ENCODE peak calls at places on chromosome 20, in ten cellular contexts. V is T-helper 17 cell; Q is Kasumi-1; R is Caco-2; C is activated naive CD8-positive, alpha-beta T cell treated with anti-CD3 and anti-CD28 coated beads, Interleukin-2, amount 50 U/mL, for 24 hours; X is activated gamma-delta T cell treated with anti-CD3 and anti-CD28 coated beads, Interleukin-2, amount 50 U/mL, for 16 hours; E is SW480; I is omental fat pad; Z is nucleus accumbens; D is endothelial cell. Y is an unnamed sample.

GRCh38 chr20:12998046-12998445 is 10.7 kb upstream of the SPTLC3 start:
- DNase-seq in V (no peak), Q (no peak), R (no peak), C (no peak), X (no peak), E (no peak), I (no peak), Z (no peak), D (no peak), Y (no peak)

GRCh38 chr20:38165089-38165965 is at the start of gene TGM2:
- DNase-seq in V (peak; percentile 39), Q (no peak), R (peak; percentile 98), C (peak; percentile 56), X (no peak), E (peak; percentile 89), I (no peak), Z (no peak), D (peak; percentile 77), Y (peak; percentile 91)

GRCh38 chr20:61510778-61511330 is 258.8 kb downstream of the CDH4 start:
- DNase-seq in V (no peak), Q (no peak), R (no peak), C (no peak), X (no peak), E (no peak), I (no peak), Z (no peak), D (no peak), Y (no peak)

GRCh38 chr20:61886721-61887658 is 178.7 kb downstream of the TAF4 start:
- DNase-seq in V (no peak), Q (peak; percentile 50), R (peak; percentile 76), C (peak; percentile 20), X (no peak), E (peak; percentile 61), I (no peak), Z (peak; percentile 17), D (peak; percentile 49), Y (peak; percentile 79)

GRCh38 chr20:44407402-44408184 is 52.1 kb downstream of the HNF4A start:
- DNase-seq in V (no peak), Q (no peak), R (peak; percentile 79), C (no peak), X (no peak), E (peak; percentile 95), I (no peak), Z (no peak), D (no peak), Y (no peak)

GRCh38 chr20:40251284-40251932 is 437.6 kb downstream of the MAFB start:
- DNase-seq in V (no peak), Q (peak; percentile 3), R (peak; percentile 80), C (no peak), X (no peak), E (peak; percentile 30), I (no peak), Z (no peak), D (peak; percentile 46), Y (peak; percentile 44)

GRCh38 chr20:63314566-63315239 is 21.7 kb downstream of the COL20A1 start:
- DNase-seq in V (peak; percentile 3), Q (no peak), R (no peak), C (no peak), X (no peak), E (no peak), I (no peak), Z (no peak), D (no peak), Y (no peak)

GRCh38 chr20:25398363-25399037 is 7.9 kb upstream of the ABHD12 start:
- DNase-seq in V (no peak), Q (no peak), R (peak; percentile 47), C (no peak), X (no peak), E (peak; percentile 61), I (no peak), Z (no peak), D (no peak), Y (no peak)

GRCh38 chr20:53555081-53555480 is 38.6 kb downstream of the ZNF217 start:
- DNase-seq in V (no peak), Q (no peak), R (no peak), C (no peak), X (no peak), E (no peak), I (no peak), Z (no peak), D (no peak), Y (no peak)

GRCh38 chr20:47727909-47728361 is 57.3 kb downstream of the SULF2 start:
- DNase-seq in V (no peak), Q (no peak), R (no peak), C (no peak), X (no peak), E (no peak), I (no peak), Z (peak; percentile 24), D (no peak), Y (no peak)

GRCh38 chr20:50695144-50695872 is 4.0 kb upstream of the RIPOR3 start:
- DNase-seq in V (no peak), Q (no peak), R (no peak), C (no peak), X (no peak), E (no peak), I (no peak), Z (no peak), D (no peak), Y (no peak)

GRCh38 chr20:36467076-36467999 is 74.0 kb upstream of the MYL9 start:
- DNase-seq in V (peak; percentile 30), Q (no peak), R (no peak), C (peak; percentile 41), X (no peak), E (peak; percentile 60), I (no peak), Z (no peak), D (no peak), Y (no peak)

GRCh38 chr20:32685541-32686529 is 12.1 kb upstream of the C20orf203 start:
- DNase-seq in V (no peak), Q (peak; percentile 84), R (peak; percentile 83), C (no peak), X (no peak), E (peak; percentile 63), I (no peak), Z (no peak), D (no peak), Y (peak; percentile 62)

GRCh38 chr20:46743088-46743487 is 33.6 kb downstream of the SLC2A10 start:
- DNase-seq in V (no peak), Q (no peak), R (no peak), C (no peak), X (no peak), E (no peak), I (no peak), Z (no peak), D (no peak), Y (no peak)

GRCh38 chr20:56414842-56415765 is 3.0 kb downstream of the CASS4 start:
- DNase-seq in V (no peak), Q (no peak), R (no peak), C (peak; percentile 66), X (peak; percentile 59), E (no peak), I (no peak), Z (no peak), D (no peak), Y (no peak)

GRCh38 chr20:35619196-35620095 is 3.8 kb downstream of the SPAG4 start:
- DNase-seq in V (peak; percentile 68), Q (peak; percentile 87), R (peak; percentile 98), C (peak; percentile 83), X (peak; percentile 73), E (peak; percentile 94), I (peak; percentile 62), Z (peak; percentile 19), D (peak; percentile 83), Y (peak; percentile 99)

GRCh38 chr20:63678667-63679465 is 17.6 kb upstream of the TNFRSF6B start:
- DNase-seq in V (no peak), Q (no peak), R (no peak), C (no peak), X (no peak), E (no peak), I (no peak), Z (no peak), D (no peak), Y (no peak)

GRCh38 chr20:48544402-48545333 is 283.1 kb downstream of the PREX1 start:
- DNase-seq in V (no peak), Q (no peak), R (no peak), C (no peak), X (no peak), E (peak; percentile 42), I (no peak), Z (no peak), D (no peak), Y (no peak)

GRCh38 chr20:13857304-13857703 is 72.5 kb downstream of the NDUFAF5 start:
- DNase-seq in V (no peak), Q (no peak), R (no peak), C (no peak), X (no peak), E (no peak), I (no peak), Z (no peak), D (no peak), Y (no peak)

GRCh38 chr20:20699144-20699543 is 13.3 kb downstream of the RALGAPA2 start:
- DNase-seq in V (no peak), Q (no peak), R (no peak), C (no peak), X (no peak), E (no peak), I (no peak), Z (no peak), D (no peak), Y (no peak)

GRCh38 chr20:10671850-10672578 is 1.8 kb downstream of the JAG1 start:
- DNase-seq in V (no peak), Q (peak; percentile 85), R (peak; percentile 47), C (peak; percentile 28), X (no peak), E (peak; percentile 46), I (no peak), Z (no peak), D (peak; percentile 61), Y (peak; percentile 58)

Y was measured in HuH-7.